ENCODE peak calls at places on chromosomes 3 and 15, in four cellular contexts. W, E, H and K are unnamed samples.

GRCh38 chr3:65177879-65178484 is 490.2 kb upstream of the ADAMTS9 start:
- DNase-seq in W (no peak), E (no peak), H (no peak), K (no peak)

GRCh38 chr3:160169139-160169830 is 55.9 kb upstream of the C3orf80 start:
- DNase-seq in W (no peak), E (peak; percentile 28), H (no peak), K (no peak)

GRCh38 chr3:149245738-149246451 is 24.3 kb upstream of the CP start:
- DNase-seq in W (no peak), E (peak; percentile 46), H (no peak), K (no peak)

GRCh38 chr3:46484911-46485696 is 12.7 kb upstream of the RTP3 start:
- DNase-seq in W (peak; percentile 30), E (no peak), H (no peak), K (no peak)

GRCh38 chr3:136750922-136751258 is 1.3 kb downstream of the STAG1 start:
- DNase-seq in W (no peak), E (no peak), H (no peak), K (no peak)

GRCh38 chr3:60555704-60556340 is 695.4 kb downstream of the FHIT start:
- DNase-seq in W (no peak), E (no peak), H (no peak), K (no peak)

GRCh38 chr15:76181705-76182107 is 121.9 kb downstream of the TMEM266 start:
- DNase-seq in W (no peak), E (no peak), H (no peak), K (no peak)

GRCh38 chr15:66101715-66102395 is 151.7 kb downstream of the MEGF11 start:
- DNase-seq in W (no peak), E (no peak), H (no peak), K (no peak)

GRCh38 chr3:66239513-66240135 is 18.8 kb downstream of the SLC25A26 start:
- DNase-seq in W (no peak), E (no peak), H (no peak), K (no peak)

GRCh38 chr3:170811515-170811914 is 58.5 kb downstream of the RPL22L1 start:
- DNase-seq in W (no peak), E (no peak), H (no peak), K (peak; percentile 36)

GRCh38 chr3:41907330-41908073 is 54.4 kb downstream of the ULK4 start:
- DNase-seq in W (no peak), E (no peak), H (no peak), K (no peak)

GRCh38 chr3:149813367-149814281 is 609 bp downstream of the RNF13 start:
- DNase-seq in W (no peak), E (peak; percentile 17), H (no peak), K (no peak)

GRCh38 chr3:42262525-42262924 is 3.5 kb downstream of the CCK start:
- DNase-seq in W (no peak), E (peak; percentile 26), H (no peak), K (no peak)

GRCh38 chr3:149174901-149175300 is 45.5 kb downstream of the HPS3 start:
- DNase-seq in W (no peak), E (no peak), H (no peak), K (no peak)

GRCh38 chr15:48800811-48801460 is 9.9 kb downstream of the CEP152 start:
- DNase-seq in W (no peak), E (peak; percentile 18), H (no peak), K (no peak)

GRCh38 chr15:44668925-44669324 is 5.5 kb upstream of the SPG11 start:
- DNase-seq in W (no peak), E (no peak), H (no peak), K (no peak)

GRCh38 chr3:137438561-137438960 is 325.6 kb upstream of the SOX14 start:
- DNase-seq in W (no peak), E (no peak), H (no peak), K (no peak)

GRCh38 chr3:86989611-86990010 is 1.3 kb downstream of the VGLL3 start:
- DNase-seq in W (no peak), E (no peak), H (no peak), K (no peak)

GRCh38 chr3:86990171-86990733 is 697 bp downstream of the VGLL3 start:
- DNase-seq in W (no peak), E (peak; percentile 53), H (peak; percentile 51), K (peak; percentile 45)

GRCh38 chr3:86991840-86992430 is 986 bp upstream of the VGLL3 start:
- DNase-seq in W (no peak), E (peak; percentile 45), H (no peak), K (no peak)

GRCh38 chr3:86990734-86991481 is at the start of gene VGLL3:
- DNase-seq in W (no peak), E (peak; percentile 86), H (peak; percentile 77), K (peak; percentile 81)

DNA sequence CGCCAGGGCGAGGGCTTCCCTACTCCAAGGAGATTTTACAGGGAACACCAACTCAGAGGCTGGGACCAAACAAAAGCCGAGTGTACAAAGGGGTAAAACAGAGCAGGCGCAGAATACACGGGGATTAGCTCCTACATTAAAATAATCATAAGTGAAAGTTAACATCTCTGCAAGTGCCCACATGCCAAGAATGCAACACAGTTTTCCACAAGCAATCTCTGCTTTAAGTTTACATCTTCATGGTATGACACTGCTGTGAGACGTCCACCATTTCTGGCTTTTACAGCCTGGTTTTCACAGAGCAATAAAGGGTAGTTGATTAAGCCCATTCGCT is 500 bp upstream of the VGLL3 start:
- DNase-seq in W (no peak), E (no peak), H (no peak), K (no peak)
- H3K4me3 ChIP-seq in W (peak overlapping the region; percentile 37), E (peak overlapping the region; percentile 84), H (peak overlapping the region; percentile 59), K (peak overlapping the region; percentile 70)

GRCh38 chr3:188916934-188917391 is 254.8 kb upstream of the TPRG1 start:
- DNase-seq in W (no peak), E (no peak), H (no peak), K (no peak)

GRCh38 chr3:188915137-188915536 is 256.6 kb upstream of the TPRG1 start:
- DNase-seq in W (no peak), E (no peak), H (no peak), K (no peak)

GRCh38 chr3:188913084-188913483 is 258.7 kb upstream of the TPRG1 start:
- DNase-seq in W (no peak), E (no peak), H (no peak), K (no peak)

GRCh38 chr3:188911033-188911850 is 260.5 kb upstream of the TPRG1 start:
- DNase-seq in W (no peak), E (no peak), H (no peak), K (no peak)

DNA sequence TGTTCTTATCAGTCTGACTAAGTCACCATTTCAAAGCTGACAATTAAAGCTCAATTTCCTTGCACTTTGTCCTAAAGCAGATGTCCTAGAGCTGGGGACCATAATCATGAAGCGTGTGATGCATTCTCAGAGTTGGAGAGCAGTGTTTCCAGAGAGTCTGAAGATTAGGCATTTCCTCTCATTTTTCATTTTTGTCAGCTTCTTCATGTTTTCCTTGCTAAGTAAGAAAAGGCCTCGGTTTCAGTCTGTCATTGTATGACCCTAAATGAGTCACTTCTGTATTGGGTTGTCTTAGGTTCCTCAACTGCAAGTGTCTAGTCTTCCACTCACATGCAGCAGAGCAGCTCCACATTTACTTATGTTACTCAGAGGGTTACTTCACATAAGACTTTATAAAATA is 257.2 kb upstream of the TPRG1 start:
- DNase-seq in W (no peak), E (no peak), H (no peak), K (no peak)
- H3K9me3 ChIP-seq in W (no peaks in the 10 kb centered on the region), E (no peaks in the 10 kb centered on the region), H (no peaks in the 10 kb centered on the region), K (no peaks in the 10 kb centered on the region)

DNA sequence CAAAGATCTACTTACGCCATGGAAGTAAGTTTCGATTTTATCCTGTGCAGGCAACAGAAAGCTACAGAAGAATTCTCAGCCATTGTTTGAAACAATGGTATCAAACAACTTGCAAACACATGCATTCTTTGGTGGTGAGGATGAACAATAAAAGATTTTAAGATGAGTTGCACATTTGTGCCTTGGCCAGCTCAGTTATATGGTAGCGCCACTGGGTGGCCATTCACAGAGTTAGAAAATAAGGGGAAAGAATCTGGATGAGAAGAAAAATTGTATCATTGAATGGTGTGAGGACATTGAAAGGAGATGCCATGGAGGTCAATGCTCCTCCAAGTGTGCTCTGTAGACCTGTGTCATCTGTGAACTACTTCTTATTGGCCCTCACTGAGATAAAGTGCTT is 11.6 kb downstream of the CADPS start:
- DNase-seq in W (no peak), E (no peak), H (no peak), K (no peak)
- TF ChIP-seq CTCF in W (no peak), E (no peak), H (no peak), K (no peak)

GRCh38 chr3:134311693-134312071 is 61.0 kb upstream of the RYK start:
- DNase-seq in W (no peak), E (no peak), H (no peak), K (no peak)

GRCh38 chr3:134312072-134312872 is 61.6 kb upstream of the RYK start:
- DNase-seq in W (peak; percentile 90), E (no peak), H (peak; percentile 70), K (peak; percentile 48)

GRCh38 chr3:134311265-134311664 is 60.6 kb upstream of the RYK start:
- DNase-seq in W (no peak), E (no peak), H (no peak), K (no peak)

GRCh38 chr3:134308350-134308891 is 57.8 kb upstream of the RYK start:
- DNase-seq in W (peak; percentile 83), E (peak; percentile 83), H (peak; percentile 83), K (peak; percentile 92)

GRCh38 chr3:134309987-134310700 is 59.5 kb upstream of the RYK start:
- DNase-seq in W (peak; percentile 66), E (peak; percentile 51), H (peak; percentile 58), K (no peak)
- H3K4me3 ChIP-seq in W (no peak overlapping the region), E (no peak overlapping the region), H (no peak overlapping the region), K (no peak overlapping the region)

DNA sequence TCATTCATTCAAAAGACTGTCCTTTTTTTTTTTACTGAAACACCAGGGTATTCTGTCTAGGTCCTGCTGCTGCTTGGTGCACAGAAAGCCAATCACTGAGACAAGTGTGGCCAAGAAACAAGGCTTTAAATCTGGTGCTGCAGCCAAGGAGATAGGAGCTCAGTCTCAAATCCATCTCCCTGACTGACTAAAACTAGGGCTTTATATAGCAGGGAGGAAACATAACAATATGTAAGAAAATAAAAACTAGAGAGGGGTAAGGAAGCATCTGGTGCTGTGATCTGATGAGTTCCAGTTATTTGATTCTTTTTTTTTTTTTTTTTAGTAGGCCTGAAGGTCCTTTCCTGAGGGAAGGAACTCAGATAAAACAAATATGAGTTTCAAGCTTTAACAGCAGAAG is 139.8 kb downstream of the ATG7 start:
- DNase-seq in W (no peak), E (no peak), H (no peak), K (no peak)
- H3K9me3 ChIP-seq in W (no peaks in the 10 kb centered on the region), E (peaks cover 19% of the 10 kb centered on the region), H (peaks cover 24% of the 10 kb centered on the region), K (no peaks in the 10 kb centered on the region)

GRCh38 chr3:139982404-139982803 is 47.4 kb downstream of the CLSTN2 start:
- DNase-seq in W (no peak), E (no peak), H (no peak), K (no peak)
- TF ChIP-seq CTCF in W (peak; percentile 6), E (no peak), H (no peak), K (no peak)

DNA sequence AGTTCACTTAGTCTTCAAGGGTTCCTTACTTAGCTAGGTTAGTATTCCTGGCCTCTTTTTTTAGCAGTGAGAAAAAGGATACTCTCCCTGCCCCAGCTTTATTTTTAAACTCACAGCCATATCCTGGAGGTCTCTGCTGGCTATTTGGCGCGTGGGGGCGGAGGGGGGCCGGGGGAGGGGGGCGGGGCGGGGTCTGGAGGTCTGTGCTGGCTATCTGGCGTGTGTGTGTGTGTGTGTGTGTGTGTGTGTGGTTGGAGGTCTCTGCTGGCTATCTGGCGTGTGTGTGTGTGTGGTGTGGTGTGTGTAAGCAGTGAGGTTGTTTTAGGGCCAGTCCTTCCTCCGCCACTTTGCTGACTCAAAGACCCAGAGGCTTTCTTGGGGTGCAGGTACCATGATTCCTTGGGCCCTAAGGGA is 579 bp upstream of the PLAAT1 start:
- DNase-seq in W (no peak), E (peak; percentile 3), H (no peak), K (no peak)
- H3K4me3 ChIP-seq in W (peak overlapping the region; percentile 15), E (peak overlapping the region; percentile 59), H (peak overlapping the region; percentile 43), K (peak overlapping the region; percentile 24)